ENCODE peak calls at places on chromosomes 2 and 18, in four cellular contexts. E is KBM-7, N is smooth muscle cell of the brain vasculature, S is NCI-H2081. M is an unnamed sample.

GRCh38 chr2:9736008-9736407 is 105.2 kb upstream of the YWHAQ start:
- DNase-seq in E (no peak), N (no peak), S (no peak), M (no peak)

GRCh38 chr2:43154685-43155084 is 71.7 kb downstream of the ZFP36L2 start:
- DNase-seq in E (no peak), N (no peak), S (no peak), M (no peak)

GRCh38 chr2:158889135-158889853 is 79.1 kb upstream of the TANC1 start:
- DNase-seq in E (no peak), N (no peak), S (no peak), M (peak; percentile 89)

GRCh38 chr2:9753665-9754531 is 89.4 kb upstream of the TAF1B start:
- DNase-seq in E (no peak), N (no peak), S (no peak), M (peak; percentile 79)

GRCh38 chr2:172836386-172837200 is 100.9 kb downstream of the RAPGEF4 start:
- DNase-seq in E (peak; percentile 50), N (no peak), S (peak; percentile 66), M (peak; percentile 100)

GRCh38 chr2:170509460-170510193 is 205.5 kb upstream of the SP5 start:
- DNase-seq in E (no peak), N (no peak), S (no peak), M (no peak)

GRCh38 chr2:161424179-161424763 is 8.2 kb downstream of the TBR1 start:
- DNase-seq in E (no peak), N (no peak), S (no peak), M (no peak)

GRCh38 chr2:75210409-75210808 is 11.1 kb upstream of the TACR1 start:
- DNase-seq in E (no peak), N (no peak), S (no peak), M (no peak)

GRCh38 chr18:55908790-55909408 is 320.9 kb upstream of the TCF4 start:
- DNase-seq in E (no peak), N (no peak), S (no peak), M (no peak)